ENCODE peak calls at places on chromosomes 5 and 9, in seven cellular contexts. F is RWPE1, C is ovary, G is endothelial cell, B is A172, O is GM13977, Z is M059J. D is an unnamed sample.

GRCh38 chr5:149886697-149887470 is 57.7 kb downstream of the PDE6A start:
- DNase-seq in F (no peak), C (no peak), G (no peak), B (peak; percentile 59), O (no peak), Z (peak; percentile 82), D (no peak)

GRCh38 chr9:94031380-94031779 is 52.9 kb upstream of the PTPDC1 start:
- DNase-seq in F (no peak), C (no peak), G (no peak), B (no peak), O (no peak), Z (no peak), D (peak; percentile 5)

GRCh38 chr9:37336150-37336549 is 86.3 kb upstream of the GRHPR start:
- DNase-seq in F (no peak), C (no peak), G (no peak), B (no peak), O (no peak), Z (no peak), D (no peak)

GRCh38 chr5:157311595-157311994 is 45.7 kb downstream of the CYFIP2 start:
- DNase-seq in F (no peak), C (no peak), G (no peak), B (no peak), O (no peak), Z (no peak), D (no peak)

GRCh38 chr9:121398374-121398773 is 28.3 kb upstream of the STOM start:
- DNase-seq in F (peak; percentile 96), C (no peak), G (no peak), B (peak; percentile 23), O (no peak), Z (peak; percentile 99), D (no peak)

GRCh38 chr5:71899865-71900342 is 180.8 kb downstream of the CARTPT start:
- DNase-seq in F (no peak), C (no peak), G (no peak), B (peak; percentile 72), O (no peak), Z (peak; percentile 79), D (no peak)

GRCh38 chr5:10485897-10486296 is 44.2 kb downstream of the ROPN1L start:
- DNase-seq in F (no peak), C (no peak), G (no peak), B (no peak), O (no peak), Z (no peak), D (no peak)

GRCh38 chr5:151692312-151692711 is 5.6 kb upstream of the SPARC start:
- DNase-seq in F (no peak), C (no peak), G (no peak), B (no peak), O (no peak), Z (peak; percentile 91), D (no peak)

GRCh38 chr9:76996700-76997099 is 22.8 kb upstream of the FOXB2 start:
- DNase-seq in F (no peak), C (no peak), G (peak; percentile 64), B (peak; percentile 14), O (peak; percentile 39), Z (peak; percentile 35), D (peak; percentile 44)

GRCh38 chr9:72509053-72509452 is 12.4 kb upstream of the TMC1 start:
- DNase-seq in F (no peak), C (no peak), G (no peak), B (peak; percentile 56), O (no peak), Z (peak; percentile 71), D (no peak)

GRCh38 chr9:95197692-95198271 is 119.7 kb downstream of the FANCC start:
- DNase-seq in F (peak; percentile 75), C (no peak), G (no peak), B (peak; percentile 49), O (no peak), Z (peak; percentile 49), D (no peak)

GRCh38 chr5:31066655-31067328 is 126.7 kb upstream of the CDH6 start:
- DNase-seq in F (no peak), C (no peak), G (no peak), B (no peak), O (no peak), Z (no peak), D (no peak)

GRCh38 chr9:99249619-99250018 is 27.5 kb downstream of the SEC61B start:
- DNase-seq in F (no peak), C (no peak), G (no peak), B (no peak), O (no peak), Z (peak; percentile 71), D (peak; percentile 54)

GRCh38 chr9:4762108-4762888 is 21.3 kb upstream of the AK3 start:
- DNase-seq in F (peak; percentile 27), C (peak; percentile 75), G (peak; percentile 62), B (peak; percentile 62), O (peak; percentile 66), Z (peak; percentile 76), D (peak; percentile 91)

GRCh38 chr9:134709512-134710270 is 68.1 kb downstream of the COL5A1 start:
- DNase-seq in F (no peak), C (no peak), G (no peak), B (peak; percentile 28), O (no peak), Z (peak; percentile 48), D (no peak)

GRCh38 chr5:106399381-106399780 is 1271.4 kb downstream of the EFNA5 start:
- DNase-seq in F (peak; percentile 54), C (no peak), G (no peak), B (peak; percentile 75), O (no peak), Z (peak; percentile 64), D (no peak)

GRCh38 chr5:963673-964531 is 44.7 kb upstream of the NKD2 start:
- DNase-seq in F (no peak), C (no peak), G (no peak), B (no peak), O (no peak), Z (no peak), D (peak; percentile 80)

GRCh38 chr5:67366961-67367360 is 170.4 kb upstream of the CD180 start:
- DNase-seq in F (no peak), C (no peak), G (no peak), B (no peak), O (no peak), Z (no peak), D (no peak)